ENCODE peak calls at places on chromosomes 2 and 18, in four cellular contexts. T, V, I and Q are unnamed samples.

GRCh38 chr2:136327162-136327852 is 209.4 kb upstream of the CXCR4 start:
- DNase-seq in T (no peak), V (peak), I (peak), Q (peak)

GRCh38 chr18:840080-840408 is 28.0 kb upstream of the YES1 start:
- DNase-seq in T (no peak), V (no peak), I (no peak), Q (no peak)

GRCh38 chr2:731711-732110 is 54.5 kb upstream of the TMEM18 start:
- DNase-seq in T (no peak), V (no peak), I (no peak), Q (no peak)

GRCh38 chr2:136305517-136306192 is 187.7 kb upstream of the CXCR4 start:
- DNase-seq in T (no peak), V (no peak), I (no peak), Q (no peak)

GRCh38 chr2:127208313-127208712 is 11.8 kb downstream of the CYP27C1 start:
- DNase-seq in T (no peak), V (no peak), I (no peak), Q (no peak)

GRCh38 chr2:219644801-219645480 is 17.5 kb downstream of the SLC4A3 start:
- DNase-seq in T (no peak), V (no peak), I (no peak), Q (no peak)

GRCh38 chr2:50782543-50782942 is 249.4 kb downstream of the NRXN1 start:
- DNase-seq in T (no peak), V (no peak), I (no peak), Q (no peak)

GRCh38 chr18:76405761-76406356 is 89.2 kb downstream of the ZNF516 start:
- DNase-seq in T (no peak), V (peak), I (peak), Q (no peak)

GRCh38 chr2:1210352-1210751 is 202.9 kb upstream of the TPO start:
- DNase-seq in T (no peak), V (no peak), I (no peak), Q (no peak)

GRCh38 chr2:210593166-210593565 is 36.8 kb downstream of the CPS1 start:
- DNase-seq in T (no peak), V (no peak), I (no peak), Q (no peak)

GRCh38 chr2:110114007-110114591 is 1.5 kb downstream of the MALL start:
- DNase-seq in T (no peak), V (no peak), I (no peak), Q (peak)

GRCh38 chr2:152826880-152827279 is 108.5 kb downstream of the ARL6IP6 start:
- DNase-seq in T (no peak), V (no peak), I (no peak), Q (peak)